ENCODE peak calls at places on chromosomes 5 and 9, in eight cellular contexts. S, U, Z, J, L, G, P and M are unnamed samples.

GRCh38 chr9:108057421-108058136 is 568.0 kb upstream of the KLF4 start:
- DNase-seq in S (peak), L (no peak), G (no peak), Z (no peak), J (peak), P (peak), U (no peak), M (no peak)

GRCh38 chr5:73482383-73483193 is 15.7 kb upstream of the BTF3 start:
- DNase-seq in G (no peak), Z (no peak), P (no peak), U (no peak), J (no peak), L (no peak), S (no peak), M (no peak)

GRCh38 chr9:129932303-129933151 is 97.3 kb downstream of the USP20 start:
- DNase-seq in P (no peak), S (no peak), U (no peak), G (no peak), L (no peak), J (no peak), Z (no peak), M (no peak)

GRCh38 chr5:149635394-149635793 is 54.1 kb downstream of the ARHGEF37 start:
- DNase-seq in U (no peak), J (no peak), S (no peak), L (no peak), G (no peak), P (no peak), Z (no peak), M (no peak)

GRCh38 chr5:138953370-138954256 is 78.5 kb upstream of the LRRTM2 start:
- DNase-seq in L (peak), Z (peak), U (peak), S (peak), P (no peak), J (no peak), G (peak), M (no peak)

GRCh38 chr9:136244116-136244775 is 1.4 kb downstream of the QSOX2 start:
- DNase-seq in U (no peak), J (no peak), Z (no peak), P (no peak), G (no peak), L (no peak), S (no peak), M (no peak)

GRCh38 chr5:68898961-68899471 is 194.8 kb upstream of the SLC30A5 start:
- DNase-seq in S (no peak), J (no peak), L (no peak), G (no peak), P (peak), U (no peak), Z (no peak), M (no peak)

GRCh38 chr5:172777381-172778222 is 6.6 kb upstream of the DUSP1 start:
- DNase-seq in S (peak), G (peak), U (no peak), J (peak), P (no peak), L (peak), Z (peak), M (no peak)

GRCh38 chr9:120410925-120411501 is 169.0 kb downstream of the CDK5RAP2 start:
- DNase-seq in L (no peak), P (no peak), G (no peak), J (no peak), U (no peak), Z (no peak), S (no peak), M (no peak)

GRCh38 chr5:146306838-146307237 is 31.8 kb upstream of the POU4F3 start:
- DNase-seq in Z (no peak), G (no peak), L (no peak), U (no peak), J (no peak), S (no peak), P (no peak), M (no peak)

GRCh38 chr5:91469517-91470165 is 86.5 kb upstream of the ARRDC3 start:
- DNase-seq in U (peak), Z (no peak), G (no peak), P (no peak), S (no peak), L (no peak), J (no peak), M (no peak)

GRCh38 chr5:71537681-71538080 is 49.5 kb upstream of the MCCC2 start:
- DNase-seq in G (no peak), J (no peak), P (no peak), S (no peak), U (no peak), Z (no peak), L (no peak), M (no peak)

GRCh38 chr9:129435272-129435671 is 185.6 kb downstream of the C9orf50 start:
- DNase-seq in U (no peak), G (no peak), P (no peak), L (no peak), S (no peak), J (no peak), Z (no peak), M (no peak)

GRCh38 chr9:114804504-114804903 is 1.3 kb downstream of the TNFSF15 start:
- DNase-seq in U (no peak), G (no peak), L (no peak), S (peak), P (peak), J (no peak), Z (no peak), M (no peak)

GRCh38 chr9:85008215-85008614 is 338.7 kb downstream of the NTRK2 start:
- DNase-seq in S (no peak), U (no peak), G (no peak), Z (no peak), L (no peak), J (no peak), P (no peak), M (no peak)

GRCh38 chr5:683619-684481 is 9.3 kb downstream of the TPPP start:
- DNase-seq in G (peak), S (no peak), P (no peak), J (no peak), L (no peak), Z (peak), U (no peak), M (no peak)

GRCh38 chr5:155728146-155728856 is 598.7 kb upstream of the SGCD start:
- DNase-seq in U (peak), J (no peak), L (no peak), P (no peak), S (peak), G (peak), Z (peak), M (peak)

GRCh38 chr5:132777209-132778069 is at the start of gene SEPTIN8:
- DNase-seq in J (no peak), L (no peak), G (peak), U (no peak), P (no peak), S (peak), Z (peak), M (peak)

GRCh38 chr5:56037531-56038010 is 42.8 kb upstream of the IL6ST start:
- DNase-seq in J (no peak), S (no peak), P (no peak), G (no peak), Z (no peak), L (no peak), U (peak), M (no peak)

GRCh38 chr5:33891731-33892418 is at the start of gene ADAMTS12:
- DNase-seq in L (peak), G (peak), U (no peak), S (peak), P (no peak), Z (peak), J (no peak), M (peak)

GRCh38 chr5:173281910-173282309 is 46.3 kb downstream of the STC2 start:
- DNase-seq in L (no peak), P (no peak), J (peak), U (no peak), G (no peak), S (no peak), Z (no peak), M (no peak)

GRCh38 chr5:96733771-96734498 is 71.8 kb downstream of the CAST start:
- DNase-seq in G (no peak), J (no peak), L (no peak), S (no peak), U (no peak), Z (no peak), P (no peak), M (no peak)

GRCh38 chr5:1526681-1527131 is 2.9 kb upstream of the LPCAT1 start:
- DNase-seq in S (peak), P (no peak), J (no peak), U (no peak), G (peak), L (peak), Z (peak), M (no peak)

GRCh38 chr5:177442066-177442836 is 4.4 kb upstream of the PRR7 start:
- DNase-seq in U (no peak), P (no peak), Z (peak), G (no peak), J (no peak), L (no peak), S (no peak), M (no peak)